ENCODE peak calls at places on chromosomes 5 and 9, in eight cellular contexts. M is HT1080; F is upper lobe of right lung; L is activated CD4-positive, CD25-positive, alpha-beta regulatory T cell; B is stimulated activated CD8-positive, alpha-beta memory T cell treated with anti-CD3 and anti-CD28 coated beads, Interleukin-4, amount 100 ng/mL, for 1 hour; Z is hypothalamus; V is RWPE1; Y is RPMI8226. C is an unnamed sample.

GRCh38 chr9:74921732-74922131 is 31.0 kb downstream of the C9orf40 start:
- DNase-seq in F (no peak), L (no peak), Y (no peak), Z (no peak), B (no peak), V (no peak), M (no peak), C (no peak)

GRCh38 chr5:143491644-143492043 is 88.2 kb upstream of the NR3C1 start:
- DNase-seq in L (no peak), V (no peak), M (no peak), B (no peak), F (no peak), Y (no peak), Z (no peak), C (no peak)

GRCh38 chr9:4061717-4062116 is 238.2 kb downstream of the GLIS3 start:
- DNase-seq in B (no peak), Z (no peak), Y (no peak), M (no peak), V (no peak), F (no peak), L (no peak), C (no peak)

GRCh38 chr5:108303086-108303485 is 78.8 kb downstream of the FBXL17 start:
- DNase-seq in V (no peak), M (no peak), B (no peak), F (no peak), L (no peak), Z (no peak), Y (no peak), C (no peak)

GRCh38 chr9:136562746-136563506 is 17.1 kb upstream of the NOTCH1 start:
- DNase-seq in V (no peak), F (no peak), B (no peak), M (no peak), Z (no peak), L (no peak), Y (no peak), C (no peak)

GRCh38 chr9:84070590-84070989 is 90.0 kb downstream of the RMI1 start:
- DNase-seq in B (no peak), L (no peak), V (no peak), M (peak; percentile 55), F (no peak), Z (no peak), Y (no peak), C (no peak)

GRCh38 chr5:84688566-84688965 is 303.9 kb upstream of the EDIL3 start:
- DNase-seq in M (peak; percentile 98), B (no peak), V (peak; percentile 17), Y (no peak), F (no peak), Z (no peak), L (no peak), C (no peak)

GRCh38 chr9:90870646-90871326 is 69.2 kb downstream of the SYK start:
- DNase-seq in Y (peak; percentile 47), Z (no peak), M (no peak), B (peak; percentile 10), V (peak; percentile 56), L (no peak), F (no peak), C (no peak)

GRCh38 chr5:113806823-113807222 is 293.3 kb downstream of the YTHDC2 start:
- DNase-seq in M (no peak), F (no peak), Z (no peak), Y (no peak), V (no peak), L (no peak), B (no peak), C (no peak)

GRCh38 chr9:95317119-95317892 is at the start of gene FANCC:
- DNase-seq in L (peak; percentile 75), F (peak; percentile 97), B (peak; percentile 80), Z (peak; percentile 64), V (peak; percentile 93), M (peak; percentile 88), Y (peak; percentile 82), C (peak; percentile 21)

GRCh38 chr5:1437452-1437851 is 7.8 kb downstream of the SLC6A3 start:
- DNase-seq in F (no peak), M (peak; percentile 77), V (peak; percentile 87), Y (no peak), Z (no peak), B (no peak), L (no peak), C (no peak)

GRCh38 chr9:133403766-133404439 is 13.9 kb downstream of the REXO4 start:
- DNase-seq in B (peak; percentile 34), F (peak; percentile 82), Y (peak; percentile 72), M (peak; percentile 30), L (peak; percentile 53), Z (no peak), V (peak; percentile 75), C (no peak)

GRCh38 chr9:117178596-117179111 is 236.2 kb downstream of the ASTN2 start:
- DNase-seq in V (no peak), B (no peak), M (peak; percentile 47), L (no peak), Y (no peak), Z (peak; percentile 8), F (no peak), C (no peak)

C was measured in esophagus squamous epithelium.